ENCODE peak calls at places on chromosomes 5 and 9, in six cellular contexts. T, Q, J, V, K and R are unnamed samples. For H3K4me1, the result is how much of the 10 kb centered on the place peaks cover.

GRCh38 chr9:97501972-97502221 is 431 bp downstream of the TMOD1 start:
- DNase-seq in Q (no peak), J (no peak), V (no peak), K (no peak), T (no peak), R (no peak)

GRCh38 chr5:68554566-68555279 is 339.2 kb downstream of the PIK3R1 start:
- DNase-seq in V (peak), T (peak), K (peak), J (peak), Q (peak), R (peak)

GRCh38 chr9:127123239-127123935 is 952 bp upstream of the ANGPTL2 start:
- DNase-seq in K (no peak), T (no peak), V (no peak), Q (peak), J (peak), R (no peak)

GRCh38 chr5:1815071-1815786 is 14.0 kb downstream of the NDUFS6 start:
- DNase-seq in T (no peak), V (no peak), J (no peak), K (no peak), Q (no peak), R (no peak)

GRCh38 chr5:1538741-1539392 is 15.1 kb upstream of the LPCAT1 start:
- DNase-seq in K (no peak), J (no peak), T (no peak), Q (peak), V (no peak), R (no peak)

GRCh38 chr9:36900856-36901220 is 133.2 kb downstream of the PAX5 start:
- DNase-seq in T (no peak), Q (no peak), K (no peak), V (no peak), J (no peak), R (no peak)

GRCh38 chr5:111781200-111781599 is 24.2 kb upstream of the NREP start:
- DNase-seq in V (peak), J (peak), K (peak), Q (peak), T (no peak), R (peak)

GRCh38 chr5:172692451-172692850 is 51.4 kb downstream of the NEURL1B start:
- DNase-seq in J (no peak), V (no peak), Q (no peak), T (no peak), K (no peak), R (no peak)

GRCh38 chr9:135814421-135814820 is 92.9 kb downstream of the CAMSAP1 start:
- DNase-seq in K (no peak), T (no peak), J (no peak), Q (no peak), V (no peak), R (no peak)

GRCh38 chr5:150780816-150781221 is 2.3 kb downstream of the SMIM3 start:
- DNase-seq in Q (no peak), J (no peak), T (no peak), K (peak), V (peak), R (no peak)

GRCh38 chr9:35932732-35933131 is 23.4 kb downstream of the SPAAR start:
- DNase-seq in T (no peak), K (no peak), Q (no peak), V (no peak), J (no peak), R (no peak)

GRCh38 chr9:77987104-77987656 is 44.4 kb downstream of the GNAQ start:
- DNase-seq in K (no peak), Q (no peak), V (no peak), J (no peak), T (no peak), R (no peak)

GRCh38 chr9:136429683-136430590 is 9.7 kb downstream of the INPP5E start:
- DNase-seq in K (no peak), T (peak), J (no peak), Q (no peak), V (no peak), R (no peak)

GRCh38 chr5:60993875-60994571 is 49.0 kb downstream of the NDUFAF2 start:
- DNase-seq in V (no peak), T (no peak), K (no peak), J (no peak), Q (no peak), R (peak)

GRCh38 chr5:79561525-79561893 is 47.6 kb upstream of the HOMER1 start:
- DNase-seq in K (no peak), J (no peak), T (no peak), V (no peak), Q (no peak), R (no peak)

GRCh38 chr5:168464214-168464613 is 22.1 kb upstream of the RARS1 start:
- DNase-seq in Q (no peak), K (no peak), J (no peak), T (no peak), V (no peak), R (no peak)

GRCh38 chr9:75239176-75239575 is 150.9 kb downstream of the OSTF1 start:
- DNase-seq in K (no peak), T (peak), J (peak), Q (peak), V (peak), R (no peak)

GRCh38 chr5:156021866-156022265 is 305.1 kb upstream of the SGCD start:
- DNase-seq in J (no peak), V (no peak), T (no peak), Q (no peak), K (no peak), R (no peak)

GRCh38 chr9:121718501-121718900 is 67.1 kb downstream of the DAB2IP start:
- DNase-seq in J (no peak), K (no peak), V (no peak), Q (no peak), T (no peak), R (no peak)

GRCh38 chr9:36191696-36192095 is 975 bp downstream of the CLTA start:
- DNase-seq in J (no peak), Q (no peak), K (no peak), V (no peak), T (no peak), R (no peak)

GRCh38 chr5:66551338-66551737 is 44.9 kb upstream of the MAST4 start:
- DNase-seq in K (no peak), V (no peak), Q (no peak), T (no peak), J (no peak), R (no peak)

GRCh38 chr9:35611230-35611797 is 6.3 kb downstream of the TESK1 start:
- DNase-seq in J (peak), V (peak), K (peak), Q (peak), T (peak), R (no peak)

GRCh38 chr9:95131023-95131943 is 186.2 kb downstream of the FANCC start:
- DNase-seq in Q (peak), J (peak), T (peak), K (peak), V (peak), R (peak)

GRCh38 chr9:70083429-70083828 is 39.8 kb downstream of the MAMDC2 start:
- DNase-seq in Q (no peak), V (no peak), T (no peak), J (no peak), K (no peak), R (no peak)

GRCh38 chr9:30713279-30713678 is 1671.2 kb upstream of the ACO1 start:
- DNase-seq in T (no peak), V (no peak), K (no peak), J (no peak), Q (no peak), R (no peak)

DNA sequence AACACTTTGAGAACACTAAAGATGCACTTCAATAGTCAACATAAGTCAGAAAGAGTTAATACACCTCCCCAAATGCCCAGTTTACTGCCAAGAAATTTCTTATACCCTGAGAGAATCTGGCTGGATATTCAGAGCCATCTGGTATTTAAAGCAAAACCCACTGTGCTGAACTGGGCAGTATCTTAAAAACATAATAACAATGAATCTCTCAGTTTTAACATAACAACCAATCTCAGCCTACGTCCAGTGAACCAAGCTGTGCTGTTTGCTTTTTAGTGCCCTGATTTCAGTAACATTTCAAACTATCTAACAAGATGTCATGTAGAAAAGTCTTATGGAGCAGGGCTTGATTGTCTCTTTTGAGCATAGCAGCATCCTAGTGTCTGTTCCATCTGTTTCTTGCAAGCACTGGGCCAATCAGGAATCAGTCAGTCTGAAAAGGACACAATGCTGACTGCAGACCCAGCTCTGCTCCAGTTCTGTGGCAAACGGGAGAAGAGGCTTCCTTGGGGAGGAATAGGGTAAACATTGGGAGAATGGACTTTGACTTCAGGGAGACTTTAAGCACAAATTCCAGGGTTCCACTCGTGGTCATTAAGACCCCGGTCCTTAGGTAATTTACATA is 43.5 kb upstream of the FAM81B start:
- DNase-seq in J (no peak), V (no peak), K (no peak), Q (no peak), T (no peak), R (no peak)
- H3K4me3 ChIP-seq in J (no peak), V (no peak), K (no peak), Q (no peak), T (no peak), R (no peak)

DNA sequence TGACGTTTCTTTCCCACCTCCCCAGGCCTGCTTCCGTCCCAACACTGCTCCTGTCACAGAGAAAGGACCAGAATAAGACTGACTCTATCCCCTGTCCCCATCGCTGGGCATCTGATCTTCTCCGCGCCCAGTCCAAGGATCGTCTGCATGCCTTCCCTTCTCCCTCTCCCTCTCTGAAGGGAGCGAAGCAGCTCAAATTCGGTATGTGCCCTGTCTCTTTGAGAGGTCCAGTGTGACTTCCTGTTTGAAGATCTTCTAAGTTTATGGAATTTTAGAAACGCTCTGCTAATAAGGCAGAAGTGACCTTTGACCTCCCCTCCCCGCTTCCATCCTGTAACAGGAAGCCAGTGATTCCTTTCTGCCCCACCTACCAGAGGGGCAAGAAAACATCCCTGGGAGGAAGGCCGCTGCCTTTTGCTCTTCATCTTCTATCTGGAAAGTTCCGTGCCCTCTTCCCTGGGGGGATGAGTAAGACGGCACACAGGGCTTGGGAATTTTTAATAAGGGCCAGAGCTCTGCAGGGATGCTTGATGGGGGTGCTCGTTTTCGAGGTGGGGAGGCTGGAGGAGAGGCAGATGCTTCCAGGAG is 40.7 kb upstream of the RNU6ATAC start:
- DNase-seq in J (no peak), V (no peak), T (no peak), K (no peak), Q (peak), R (no peak)
- H3K4me1 ChIP-seq in J (under half), V (under half), T (under half), K (under half), Q (under half), R (under half)

GRCh38 chr5:136518174-136518573 is 152.8 kb upstream of the TRPC7 start:
- DNase-seq in K (no peak), Q (no peak), T (no peak), J (no peak), V (no peak), R (no peak)
- TF ChIP-seq POLR2A in K (no peak), Q (no peak), T (no peak), J (no peak), V (no peak), R (no peak)

DNA sequence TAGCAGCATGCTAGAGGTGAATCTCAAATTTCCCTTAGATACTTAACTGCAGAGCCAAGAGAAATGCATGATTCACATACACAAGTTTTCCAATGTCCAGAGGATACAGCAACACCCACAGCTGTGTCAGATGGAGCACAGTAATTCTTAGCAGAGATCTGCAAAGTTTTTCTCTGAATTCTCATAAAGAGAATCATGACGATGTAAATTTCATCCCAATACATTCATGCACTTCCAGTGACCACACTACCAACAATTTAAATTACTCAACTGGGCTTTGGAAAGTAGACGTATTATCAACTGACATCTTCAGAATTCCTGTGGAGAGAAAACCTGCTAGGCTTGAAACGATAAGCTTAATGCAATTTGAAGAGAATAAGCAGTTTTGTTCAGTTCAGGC is 378.8 kb upstream of the TLE4 start:
- DNase-seq in V (peak), J (no peak), T (no peak), K (no peak), Q (no peak), R (no peak)
- H3K4me3 ChIP-seq in V (no peak), J (no peak), T (no peak), K (no peak), Q (no peak), R (no peak)

GRCh38 chr5:41219655-41220269 is 6.4 kb upstream of the C6 start:
- DNase-seq in K (no peak), T (no peak), Q (no peak), V (no peak), J (no peak), R (no peak)
- H3K4me1 ChIP-seq in K (under half), T (under half), Q (under half), V (under half), J (under half), R (under half)

GRCh38 chr9:93576296-93577044 is at the start of gene PHF2:
- DNase-seq in J (no peak), T (no peak), V (no peak), K (no peak), Q (no peak), R (no peak)
- TF ChIP-seq POLR2A in J (no peak), T (peak), V (no peak), K (no peak), Q (peak), R (no peak)

GRCh38 chr9:13443380-13444271 is 164.1 kb upstream of the MPDZ start:
- DNase-seq in V (no peak), T (no peak), Q (no peak), K (no peak), J (no peak), R (peak)
- H3K4me3 ChIP-seq in V (no peak), T (no peak), Q (no peak), K (no peak), J (no peak), R (no peak)

DNA sequence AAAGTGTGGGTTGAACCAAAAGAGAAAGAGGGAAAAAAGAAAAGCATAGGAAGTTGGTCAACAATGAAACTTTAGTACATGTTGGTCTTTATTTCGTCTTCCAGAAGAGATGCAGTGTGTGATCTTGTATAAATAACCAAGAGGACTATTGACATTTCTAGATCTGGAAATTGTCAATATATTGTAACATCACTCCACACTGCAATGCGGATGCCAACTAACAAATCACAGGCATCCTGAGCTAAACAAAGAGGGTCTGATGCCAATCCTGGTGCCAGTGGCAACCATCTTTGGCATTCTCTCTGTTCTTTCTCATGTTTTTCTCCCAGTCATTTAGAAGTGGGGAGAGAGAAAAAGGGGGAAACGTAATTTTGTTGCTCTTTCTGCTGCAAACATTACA is 9.7 kb downstream of the NFIB start:
- DNase-seq in T (no peak), Q (no peak), K (no peak), V (no peak), J (no peak), R (no peak)
- H3K4me1 ChIP-seq in T (under half), Q (under half), K (under half), V (under half), J (half or more), R (half or more)

GRCh38 chr5:75335486-75335885 is 1.5 kb upstream of the HMGCR start:
- DNase-seq in V (no peak), T (no peak), J (no peak), Q (no peak), K (no peak), R (no peak)

GRCh38 chr5:75338408-75338807 is 1.4 kb downstream of the HMGCR start:
- DNase-seq in K (no peak), T (no peak), J (no peak), V (no peak), Q (no peak), R (no peak)

GRCh38 chr5:75337366-75338021 is 474 bp downstream of the HMGCR start:
- DNase-seq in K (peak), Q (peak), J (peak), V (no peak), T (peak), R (no peak)

GRCh38 chr5:75335952-75336624 is 932 bp upstream of the HMGCR start:
- DNase-seq in Q (peak), K (peak), J (no peak), V (peak), T (peak), R (peak)

GRCh38 chr5:75336625-75337336 is at the start of gene HMGCR:
- DNase-seq in K (peak), J (peak), T (peak), Q (peak), V (peak), R (peak)
- TF ChIP-seq POLR2A in K (peak), J (peak), T (peak), Q (peak), V (peak), R (peak)